ENCODE peak calls at places on chromosomes 5 and 9, in five cellular contexts. One of them, this sample, is unnamed.
A peak's percentile ranks its signal among the peaks of the same experiment; 100 is the strongest.

GRCh38 chr9:20650750-20651299 is 28.5 kb upstream of the MLLT3 start:
- DNase-seq in uterus: no peak
- DNase-seq in mammary epithelial cell: no peak
- DNase-seq in lower lobe of right lung: no peak
- DNase-seq in CD8-positive, alpha-beta T cell: no peak
- DNase-seq in this sample: no peak

GRCh38 chr5:65037845-65038815 is 269.4 kb downstream of the CWC27 start:
- DNase-seq in uterus: no peak
- DNase-seq in mammary epithelial cell: no peak
- DNase-seq in lower lobe of right lung: no peak
- DNase-seq in CD8-positive, alpha-beta T cell: no peak
- DNase-seq in this sample: no peak

GRCh38 chr5:140587495-140587894 is 22.9 kb downstream of the SLC35A4 start:
- DNase-seq in uterus: no peak
- DNase-seq in mammary epithelial cell: no peak
- DNase-seq in lower lobe of right lung: no peak
- DNase-seq in CD8-positive, alpha-beta T cell: no peak
- DNase-seq in this sample: no peak

GRCh38 chr9:115374724-115375268 is 256.8 kb upstream of the TNC start:
- DNase-seq in uterus: no peak
- DNase-seq in mammary epithelial cell: peak; percentile 35
- DNase-seq in lower lobe of right lung: no peak
- DNase-seq in CD8-positive, alpha-beta T cell: no peak
- DNase-seq in this sample: no peak

GRCh38 chr9:7234144-7234543 is 476.4 kb downstream of the KDM4C start:
- DNase-seq in uterus: no peak
- DNase-seq in mammary epithelial cell: peak; percentile 35
- DNase-seq in lower lobe of right lung: no peak
- DNase-seq in CD8-positive, alpha-beta T cell: no peak
- DNase-seq in this sample: no peak

GRCh38 chr9:88945636-88946333 is 45.5 kb upstream of the S1PR3 start:
- DNase-seq in uterus: no peak
- DNase-seq in mammary epithelial cell: no peak
- DNase-seq in lower lobe of right lung: no peak
- DNase-seq in CD8-positive, alpha-beta T cell: no peak
- DNase-seq in this sample: no peak

GRCh38 chr5:143179126-143179740 is 224.3 kb downstream of the NR3C1 start:
- DNase-seq in uterus: no peak
- DNase-seq in mammary epithelial cell: no peak
- DNase-seq in lower lobe of right lung: no peak
- DNase-seq in CD8-positive, alpha-beta T cell: no peak
- DNase-seq in this sample: no peak

GRCh38 chr9:72509053-72509452 is 12.4 kb upstream of the TMC1 start:
- DNase-seq in uterus: no peak
- DNase-seq in mammary epithelial cell: peak; percentile 70
- DNase-seq in lower lobe of right lung: no peak
- DNase-seq in CD8-positive, alpha-beta T cell: no peak
- DNase-seq in this sample: no peak

GRCh38 chr5:74355041-74355440 is 285.5 kb downstream of the ENC1 start:
- DNase-seq in uterus: no peak
- DNase-seq in mammary epithelial cell: no peak
- DNase-seq in lower lobe of right lung: no peak
- DNase-seq in CD8-positive, alpha-beta T cell: no peak
- DNase-seq in this sample: no peak

GRCh38 chr9:98491778-98492177 is 217.0 kb downstream of the GABBR2 start:
- DNase-seq in uterus: no peak
- DNase-seq in mammary epithelial cell: no peak
- DNase-seq in lower lobe of right lung: no peak
- DNase-seq in CD8-positive, alpha-beta T cell: no peak
- DNase-seq in this sample: no peak

GRCh38 chr9:4640027-4640426 is 22.1 kb upstream of the PLPP6 start:
- DNase-seq in uterus: no peak
- DNase-seq in mammary epithelial cell: no peak
- DNase-seq in lower lobe of right lung: no peak
- DNase-seq in CD8-positive, alpha-beta T cell: peak; percentile 42
- DNase-seq in this sample: no peak

GRCh38 chr5:83547889-83548288 is 76.3 kb downstream of the VCAN start:
- DNase-seq in uterus: no peak
- DNase-seq in mammary epithelial cell: no peak
- DNase-seq in lower lobe of right lung: no peak
- DNase-seq in CD8-positive, alpha-beta T cell: no peak
- DNase-seq in this sample: no peak

GRCh38 chr9:95096807-95097206 is 220.7 kb downstream of the FANCC start:
- DNase-seq in uterus: no peak
- DNase-seq in mammary epithelial cell: no peak
- DNase-seq in lower lobe of right lung: peak; percentile 10
- DNase-seq in CD8-positive, alpha-beta T cell: no peak
- DNase-seq in this sample: no peak

GRCh38 chr5:66850354-66851075 is 254.3 kb downstream of the MAST4 start:
- DNase-seq in uterus: no peak
- DNase-seq in mammary epithelial cell: peak; percentile 94
- DNase-seq in lower lobe of right lung: no peak
- DNase-seq in CD8-positive, alpha-beta T cell: no peak
- DNase-seq in this sample: no peak

GRCh38 chr9:82354260-82354659 is 365.7 kb downstream of the SPATA31D1 start:
- DNase-seq in uterus: no peak
- DNase-seq in mammary epithelial cell: peak; percentile 97
- DNase-seq in lower lobe of right lung: no peak
- DNase-seq in CD8-positive, alpha-beta T cell: no peak
- DNase-seq in this sample: no peak

GRCh38 chr5:141855265-141856029 is 22.8 kb downstream of the PCDH1 start:
- DNase-seq in uterus: no peak
- DNase-seq in mammary epithelial cell: no peak
- DNase-seq in lower lobe of right lung: no peak
- DNase-seq in CD8-positive, alpha-beta T cell: no peak
- DNase-seq in this sample: no peak

GRCh38 chr5:16596541-16596940 is 20.3 kb downstream of the RETREG1 start:
- DNase-seq in uterus: no peak
- DNase-seq in mammary epithelial cell: peak; percentile 70
- DNase-seq in lower lobe of right lung: no peak
- DNase-seq in CD8-positive, alpha-beta T cell: no peak
- DNase-seq in this sample: no peak

GRCh38 chr5:2052687-2053086 is 170.0 kb upstream of the IRX4 start:
- DNase-seq in uterus: no peak
- DNase-seq in mammary epithelial cell: no peak
- DNase-seq in lower lobe of right lung: no peak
- DNase-seq in CD8-positive, alpha-beta T cell: no peak
- DNase-seq in this sample: no peak

GRCh38 chr5:98397081-98397480 is 376.4 kb upstream of the RGMB start:
- DNase-seq in uterus: no peak
- DNase-seq in mammary epithelial cell: peak; percentile 26
- DNase-seq in lower lobe of right lung: no peak
- DNase-seq in CD8-positive, alpha-beta T cell: no peak
- DNase-seq in this sample: no peak

GRCh38 chr5:154287136-154287535 is 96.6 kb downstream of the GALNT10 start:
- DNase-seq in uterus: no peak
- DNase-seq in mammary epithelial cell: no peak
- DNase-seq in lower lobe of right lung: peak; percentile 57
- DNase-seq in CD8-positive, alpha-beta T cell: no peak
- DNase-seq in this sample: peak; percentile 52

GRCh38 chr5:137778772-137779564 is 24.8 kb upstream of the HNRNPA0 start:
- DNase-seq in uterus: no peak
- DNase-seq in mammary epithelial cell: peak; percentile 24
- DNase-seq in lower lobe of right lung: no peak
- DNase-seq in CD8-positive, alpha-beta T cell: no peak
- DNase-seq in this sample: no peak

GRCh38 chr9:93206576-93207155 is 22.7 kb downstream of the WNK2 start:
- DNase-seq in uterus: no peak
- DNase-seq in mammary epithelial cell: no peak
- DNase-seq in lower lobe of right lung: peak; percentile 20
- DNase-seq in CD8-positive, alpha-beta T cell: no peak
- DNase-seq in this sample: no peak

GRCh38 chr9:93204470-93205043 is 20.6 kb downstream of the WNK2 start:
- DNase-seq in uterus: no peak
- DNase-seq in mammary epithelial cell: no peak
- DNase-seq in lower lobe of right lung: peak; percentile 10
- DNase-seq in CD8-positive, alpha-beta T cell: no peak
- DNase-seq in this sample: no peak

GRCh38 chr9:93205045-93205768 is 21.3 kb downstream of the WNK2 start:
- DNase-seq in uterus: peak; percentile 72
- DNase-seq in mammary epithelial cell: no peak
- DNase-seq in lower lobe of right lung: peak; percentile 23
- DNase-seq in CD8-positive, alpha-beta T cell: no peak
- DNase-seq in this sample: no peak

GRCh38 chr9:93207326-93207814 is 23.4 kb downstream of the WNK2 start:
- DNase-seq in uterus: peak; percentile 68
- DNase-seq in mammary epithelial cell: no peak
- DNase-seq in lower lobe of right lung: peak; percentile 40
- DNase-seq in CD8-positive, alpha-beta T cell: no peak
- DNase-seq in this sample: no peak

DNA sequence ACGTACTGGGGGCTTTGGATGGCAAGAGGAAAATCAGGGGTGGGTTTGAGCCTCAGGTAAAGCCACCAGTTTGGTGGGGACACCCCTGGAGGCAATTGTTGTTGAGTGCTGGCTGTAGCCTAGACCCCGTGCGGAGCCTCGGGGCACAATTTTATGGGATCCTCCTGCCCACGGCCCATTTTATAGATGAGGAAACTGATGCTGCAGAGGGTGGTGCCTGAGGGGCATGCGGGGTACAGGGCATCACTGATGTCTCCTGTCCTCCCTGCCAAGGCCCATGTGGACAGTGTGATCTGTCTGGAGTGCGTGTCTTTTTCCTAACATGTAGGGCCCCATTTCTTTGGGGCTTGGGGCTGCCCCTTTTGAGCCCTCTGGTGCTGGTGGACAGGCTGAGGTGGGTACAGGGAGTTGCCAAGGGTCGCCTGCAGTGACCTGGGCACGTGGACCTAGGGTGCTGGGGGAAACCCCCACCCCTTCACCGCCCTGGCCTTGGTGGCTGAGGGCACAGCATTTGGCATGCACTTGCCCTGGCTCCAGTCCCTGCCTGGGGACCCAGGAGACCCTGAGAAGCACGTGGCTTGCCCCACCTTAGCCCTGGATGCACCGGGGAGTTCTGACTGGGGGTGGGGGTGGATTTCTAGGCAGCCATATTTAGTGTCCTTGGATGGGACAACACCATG is 22.1 kb downstream of the WNK2 start:
- DNase-seq in uterus: no peak
- DNase-seq in mammary epithelial cell: no peak
- DNase-seq in lower lobe of right lung: peak; percentile 21
- DNase-seq in CD8-positive, alpha-beta T cell: no peak
- DNase-seq in this sample: no peak
- H3K27me3 ChIP-seq in uterus: no peaks in the 10 kb centered on the region
- H3K27me3 ChIP-seq in mammary epithelial cell: no peaks in the 10 kb centered on the region
- H3K27me3 ChIP-seq in lower lobe of right lung: peaks cover 6% of the 10 kb centered on the region
- H3K27me3 ChIP-seq in CD8-positive, alpha-beta T cell: no peaks in the 10 kb centered on the region
- H3K27me3 ChIP-seq in this sample: no peaks in the 10 kb centered on the region

GRCh38 chr9:136666364-136667216 is 3.9 kb downstream of the EGFL7 start:
- DNase-seq in uterus: no peak
- DNase-seq in mammary epithelial cell: no peak
- DNase-seq in lower lobe of right lung: no peak
- DNase-seq in CD8-positive, alpha-beta T cell: no peak
- DNase-seq in this sample: no peak
- H3K4me3 ChIP-seq in uterus: peak overlapping the region; percentile 24
- H3K4me3 ChIP-seq in mammary epithelial cell: no peak overlapping the region
- H3K4me3 ChIP-seq in lower lobe of right lung: peak overlapping the region; percentile 59
- H3K4me3 ChIP-seq in CD8-positive, alpha-beta T cell: no peak overlapping the region
- H3K4me3 ChIP-seq in this sample: peak overlapping the region; percentile 24

GRCh38 chr5:88675758-88676636 is 207.0 kb downstream of the MEF2C start:
- DNase-seq in uterus: no peak
- DNase-seq in mammary epithelial cell: no peak
- DNase-seq in lower lobe of right lung: no peak
- DNase-seq in CD8-positive, alpha-beta T cell: no peak
- DNase-seq in this sample: no peak

GRCh38 chr5:88675159-88675757 is 207.7 kb downstream of the MEF2C start:
- DNase-seq in uterus: no peak
- DNase-seq in mammary epithelial cell: no peak
- DNase-seq in lower lobe of right lung: no peak
- DNase-seq in CD8-positive, alpha-beta T cell: no peak
- DNase-seq in this sample: no peak

GRCh38 chr5:88677943-88678779 is 204.8 kb downstream of the MEF2C start:
- DNase-seq in uterus: no peak
- DNase-seq in mammary epithelial cell: no peak
- DNase-seq in lower lobe of right lung: no peak
- DNase-seq in CD8-positive, alpha-beta T cell: no peak
- DNase-seq in this sample: no peak

GRCh38 chr5:88677502-88677901 is 205.5 kb downstream of the MEF2C start:
- DNase-seq in uterus: no peak
- DNase-seq in mammary epithelial cell: no peak
- DNase-seq in lower lobe of right lung: no peak
- DNase-seq in CD8-positive, alpha-beta T cell: no peak
- DNase-seq in this sample: no peak

DNA sequence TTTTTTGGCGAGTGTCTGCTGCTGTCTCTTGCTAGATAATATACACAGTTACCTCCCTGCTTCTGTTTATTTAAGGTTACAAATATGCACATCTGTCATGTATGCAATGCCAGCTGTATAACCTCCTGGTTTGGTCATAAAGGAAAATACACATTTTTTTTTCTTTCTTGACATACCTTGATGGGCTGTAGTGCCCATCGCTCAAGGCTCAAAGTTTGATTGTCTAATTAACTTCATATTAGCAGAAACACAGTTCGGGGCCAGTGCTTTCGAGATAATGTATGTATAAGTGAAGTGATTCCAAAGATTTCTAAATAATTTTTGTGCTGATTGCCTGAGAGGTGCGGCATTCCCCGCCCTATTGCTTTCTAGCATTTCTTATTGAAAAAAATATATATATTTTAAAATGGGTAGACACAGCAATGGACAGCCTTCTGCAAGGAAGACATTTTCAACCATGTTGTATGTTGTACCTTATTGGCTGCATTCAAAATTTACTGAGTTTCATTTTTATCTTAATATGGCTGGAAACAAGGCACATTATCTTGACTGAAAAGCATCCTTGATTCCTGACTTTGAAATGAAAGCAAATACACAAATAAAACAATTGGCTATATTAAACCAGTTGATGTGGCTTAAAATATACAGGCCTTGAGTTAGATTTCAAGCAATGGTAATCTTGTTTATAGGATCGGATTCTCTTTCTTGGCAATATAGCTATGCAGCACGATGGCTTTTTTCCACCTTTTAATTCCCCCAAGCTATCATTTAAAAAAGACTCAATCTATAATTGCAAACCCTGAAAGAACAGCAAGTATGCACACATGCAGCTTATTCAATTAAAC is 206.1 kb downstream of the MEF2C start:
- DNase-seq in uterus: no peak
- DNase-seq in mammary epithelial cell: no peak
- DNase-seq in lower lobe of right lung: no peak
- DNase-seq in CD8-positive, alpha-beta T cell: no peak
- DNase-seq in this sample: no peak
- H3K27me3 ChIP-seq in uterus: peaks cover 85% of the 10 kb centered on the region
- H3K27me3 ChIP-seq in mammary epithelial cell: peaks cover 65% of the 10 kb centered on the region
- H3K27me3 ChIP-seq in lower lobe of right lung: peaks cover 97% of the 10 kb centered on the region
- H3K27me3 ChIP-seq in CD8-positive, alpha-beta T cell: peaks cover 62% of the 10 kb centered on the region
- H3K27me3 ChIP-seq in this sample: peaks cover 97% of the 10 kb centered on the region

DNA sequence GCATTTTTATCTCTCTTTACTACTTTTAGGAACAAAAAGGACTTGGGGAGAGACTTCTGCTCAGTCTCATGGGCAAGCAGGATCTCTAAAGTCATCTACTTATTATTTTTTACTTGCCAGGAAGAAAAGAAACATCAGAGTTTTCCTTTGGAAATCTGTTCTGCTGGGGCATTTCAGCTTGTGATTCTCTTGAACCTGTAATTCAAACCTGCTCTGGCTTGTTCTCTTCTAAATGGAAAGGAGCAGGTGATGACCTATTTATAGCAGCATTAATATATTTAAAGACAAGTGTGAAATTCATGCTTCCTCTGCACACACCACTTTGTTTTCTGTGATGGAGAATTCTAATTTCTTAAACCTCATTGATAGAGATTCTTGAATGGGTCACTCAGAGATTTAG is 2.0 kb downstream of the ADCY2 start:
- DNase-seq in uterus: no peak
- DNase-seq in mammary epithelial cell: no peak
- DNase-seq in lower lobe of right lung: no peak
- DNase-seq in CD8-positive, alpha-beta T cell: no peak
- DNase-seq in this sample: no peak
- H3K4me3 ChIP-seq in uterus: no peak overlapping the region
- H3K4me3 ChIP-seq in mammary epithelial cell: no peak overlapping the region
- H3K4me3 ChIP-seq in lower lobe of right lung: no peak overlapping the region
- H3K4me3 ChIP-seq in CD8-positive, alpha-beta T cell: no peak overlapping the region
- H3K4me3 ChIP-seq in this sample: no peak overlapping the region

This sample was measured in left lung.